ENCODE peak calls at places on chromosome 19, in ten cellular contexts. A, E, B, P, V, U, G, W, K and M are unnamed samples.

GRCh38 chr19:56987184-56987583 is 132.6 kb upstream of the USP29 start:
- DNase-seq in G (no peak), V (no peak), W (no peak), B (no peak), A (no peak), P (no peak), E (no peak), K (no peak), U (no peak), M (no peak)

GRCh38 chr19:55980415-55980814 is 6.2 kb upstream of the NLRP5 start:
- DNase-seq in P (no peak), U (no peak), W (no peak), V (no peak), G (no peak), B (no peak), A (no peak), K (no peak), E (no peak), M (no peak)

GRCh38 chr19:16394681-16395375 is 70.2 kb downstream of the KLF2 start:
- DNase-seq in P (no peak), A (no peak), V (no peak), B (no peak), U (no peak), K (no peak), E (no peak), G (no peak), W (no peak), M (no peak)

GRCh38 chr19:45439190-45439568 is 15.5 kb upstream of the ERCC1 start:
- DNase-seq in E (no peak), G (no peak), U (no peak), K (no peak), B (no peak), A (no peak), P (no peak), V (no peak), W (no peak), M (no peak)

GRCh38 chr19:51259348-51260245 is 8.7 kb downstream of the SIGLECL1 start:
- DNase-seq in K (no peak), B (peak), E (peak), G (no peak), V (no peak), P (no peak), U (no peak), A (no peak), W (no peak), M (no peak)

GRCh38 chr19:43534811-43535761 is 2.1 kb downstream of the ZNF575 start:
- DNase-seq in G (peak), E (peak), A (no peak), K (no peak), W (no peak), V (no peak), B (no peak), U (no peak), P (no peak), M (no peak)

GRCh38 chr19:16160943-16161560 is 12.3 kb downstream of the CIB3 start:
- DNase-seq in E (peak), G (no peak), B (no peak), V (no peak), A (peak), P (no peak), K (no peak), U (no peak), W (peak), M (no peak)

GRCh38 chr19:4038057-4038456 is 28.6 kb downstream of the ZBTB7A start:
- DNase-seq in G (no peak), U (no peak), K (no peak), A (no peak), E (no peak), P (no peak), W (no peak), B (no peak), V (no peak), M (no peak)

GRCh38 chr19:39144487-39145071 is 19.0 kb downstream of the PAK4 start:
- DNase-seq in A (no peak), G (no peak), E (peak), V (no peak), P (no peak), K (no peak), W (no peak), B (no peak), U (no peak), M (no peak)